ENCODE peak calls at places on chromosomes 1 and 21, in four cellular contexts. O, Z, X and H are unnamed samples.

GRCh38 chr21:32412998-32413504 is 545 bp downstream of the EVA1C start:
- DNase-seq in O (no peak), Z (no peak), X (peak), H (no peak)

GRCh38 chr1:41918450-41919043 is at the start of gene HIVEP3:
- DNase-seq in O (no peak), Z (peak), X (no peak), H (no peak)

GRCh38 chr21:45150630-45151265 is 76.4 kb downstream of the ADARB1 start:
- DNase-seq in O (no peak), Z (no peak), X (no peak), H (no peak)

GRCh38 chr1:158177705-158178450 is 2.8 kb upstream of the CD1D start:
- DNase-seq in O (no peak), Z (peak), X (no peak), H (no peak)

GRCh38 chr21:46191257-46191685 is 7.0 kb upstream of the SPATC1L start:
- DNase-seq in O (no peak), Z (no peak), X (no peak), H (no peak)

GRCh38 chr1:33177996-33178540 is 3.8 kb downstream of the TRIM62 start:
- DNase-seq in O (no peak), Z (no peak), X (no peak), H (no peak)

GRCh38 chr1:155136728-155137127 is 1.1 kb downstream of the SLC50A1 start:
- DNase-seq in O (no peak), Z (no peak), X (no peak), H (no peak)

GRCh38 chr1:163604391-163604790 is 282.6 kb downstream of the NUF2 start:
- DNase-seq in O (no peak), Z (no peak), X (no peak), H (no peak)

GRCh38 chr1:54054438-54054749 is 986 bp downstream of the TCEANC2 start:
- DNase-seq in O (no peak), Z (no peak), X (no peak), H (no peak)

GRCh38 chr1:92376345-92376744 is 77.5 kb downstream of the RPAP2 start:
- DNase-seq in O (no peak), Z (no peak), X (no peak), H (no peak)

GRCh38 chr1:84479998-84480397 is 932 bp downstream of the RPF1 start:
- DNase-seq in O (no peak), Z (peak), X (no peak), H (no peak)

GRCh38 chr1:67004176-67004575 is 49.8 kb downstream of the SLC35D1 start:
- DNase-seq in O (no peak), Z (no peak), X (no peak), H (no peak)

GRCh38 chr1:89822109-89822962 is 1.5 kb downstream of the LRRC8D start:
- DNase-seq in O (no peak), Z (peak), X (no peak), H (no peak)

GRCh38 chr1:30110826-30111225 is 612.6 kb downstream of the MATN1 start:
- DNase-seq in O (no peak), Z (no peak), X (no peak), H (no peak)

GRCh38 chr1:156510709-156511108 is 10.1 kb upstream of the MEF2D start:
- DNase-seq in O (no peak), Z (no peak), X (no peak), H (no peak)

GRCh38 chr1:23416964-23417363 is 7.6 kb downstream of the TCEA3 start:
- DNase-seq in O (no peak), Z (no peak), X (no peak), H (no peak)

GRCh38 chr1:222801067-222801466 is 13.8 kb upstream of the DISP1 start:
- DNase-seq in O (no peak), Z (no peak), X (no peak), H (no peak)

GRCh38 chr1:39788426-39788757 is 273 bp downstream of the BMP8B start:
- DNase-seq in O (no peak), Z (no peak), X (no peak), H (no peak)

GRCh38 chr1:161487483-161487827 is 17.8 kb upstream of the FCGR2A start:
- DNase-seq in O (peak), Z (peak), X (no peak), H (no peak)

GRCh38 chr1:244451539-244451950 is at the start of gene ADSS2:
- DNase-seq in O (no peak), Z (no peak), X (no peak), H (no peak)

GRCh38 chr1:86775395-86775794 is 71.0 kb downstream of the SH3GLB1 start:
- DNase-seq in O (no peak), Z (no peak), X (no peak), H (no peak)